ENCODE peak calls at places on chromosome 22, in five cellular contexts. One of them, this sample, is unnamed.

GRCh38 chr22:39431821-39432251 is 25.0 kb upstream of the MGAT3 start:
- DNase-seq in colonic mucosa: no peak
- DNase-seq in ELR: no peak
- DNase-seq in activated T-cell treated with anti-CD3 and anti-CD28 coated beads for 24 hours: no peak
- DNase-seq in NT2/D1: no peak
- DNase-seq in this sample: no peak

GRCh38 chr22:47225931-47226633 is 463.6 kb downstream of the TBC1D22A start:
- DNase-seq in NT2/D1: no peak
- DNase-seq in colonic mucosa: no peak
- DNase-seq in ELR: no peak
- DNase-seq in activated T-cell treated with anti-CD3 and anti-CD28 coated beads for 24 hours: no peak
- DNase-seq in this sample: no peak

GRCh38 chr22:20203142-20204099 is 52.6 kb upstream of the CCDC188 start:
- DNase-seq in NT2/D1: peak; percentile 64
- DNase-seq in activated T-cell treated with anti-CD3 and anti-CD28 coated beads for 24 hours: no peak
- DNase-seq in colonic mucosa: no peak
- DNase-seq in ELR: peak; percentile 67
- DNase-seq in this sample: peak; percentile 69

GRCh38 chr22:17269607-17270261 is 50.5 kb upstream of the ADA2 start:
- DNase-seq in ELR: no peak
- DNase-seq in colonic mucosa: peak; percentile 61
- DNase-seq in NT2/D1: no peak
- DNase-seq in activated T-cell treated with anti-CD3 and anti-CD28 coated beads for 24 hours: no peak
- DNase-seq in this sample: no peak

GRCh38 chr22:30398685-30399680 is 2.2 kb downstream of the SEC14L2 start:
- DNase-seq in colonic mucosa: no peak
- DNase-seq in activated T-cell treated with anti-CD3 and anti-CD28 coated beads for 24 hours: no peak
- DNase-seq in NT2/D1: no peak
- DNase-seq in ELR: no peak
- DNase-seq in this sample: no peak

GRCh38 chr22:23705358-23705757 is 14.5 kb downstream of the RGL4 start:
- DNase-seq in ELR: no peak
- DNase-seq in NT2/D1: no peak
- DNase-seq in colonic mucosa: no peak
- DNase-seq in activated T-cell treated with anti-CD3 and anti-CD28 coated beads for 24 hours: peak; percentile 23
- DNase-seq in this sample: no peak

GRCh38 chr22:30310881-30311771 is 15.6 kb downstream of the TBC1D10A start:
- DNase-seq in ELR: peak; percentile 29
- DNase-seq in activated T-cell treated with anti-CD3 and anti-CD28 coated beads for 24 hours: no peak
- DNase-seq in colonic mucosa: peak; percentile 83
- DNase-seq in NT2/D1: no peak
- DNase-seq in this sample: peak; percentile 94

GRCh38 chr22:37427711-37428635 is 694 bp upstream of the ELFN2 start:
- DNase-seq in NT2/D1: no peak
- DNase-seq in ELR: no peak
- DNase-seq in colonic mucosa: no peak
- DNase-seq in activated T-cell treated with anti-CD3 and anti-CD28 coated beads for 24 hours: no peak
- DNase-seq in this sample: no peak

GRCh38 chr22:31378123-31378522 is 21.3 kb upstream of the DRG1 start:
- DNase-seq in ELR: no peak
- DNase-seq in colonic mucosa: no peak
- DNase-seq in activated T-cell treated with anti-CD3 and anti-CD28 coated beads for 24 hours: no peak
- DNase-seq in NT2/D1: no peak
- DNase-seq in this sample: no peak

GRCh38 chr22:23060612-23061400 is 9.5 kb upstream of the GNAZ start:
- DNase-seq in ELR: no peak
- DNase-seq in activated T-cell treated with anti-CD3 and anti-CD28 coated beads for 24 hours: no peak
- DNase-seq in colonic mucosa: peak; percentile 14
- DNase-seq in NT2/D1: no peak
- DNase-seq in this sample: no peak

GRCh38 chr22:35742342-35743100 is 24.8 kb downstream of the APOL5 start:
- DNase-seq in colonic mucosa: no peak
- DNase-seq in NT2/D1: no peak
- DNase-seq in activated T-cell treated with anti-CD3 and anti-CD28 coated beads for 24 hours: no peak
- DNase-seq in ELR: peak; percentile 88
- DNase-seq in this sample: no peak

GRCh38 chr22:42700901-42701300 is 19.8 kb downstream of the A4GALT start:
- DNase-seq in colonic mucosa: no peak
- DNase-seq in activated T-cell treated with anti-CD3 and anti-CD28 coated beads for 24 hours: no peak
- DNase-seq in NT2/D1: no peak
- DNase-seq in ELR: no peak
- DNase-seq in this sample: no peak

GRCh38 chr22:37464181-37464580 is 22.0 kb downstream of the MFNG start:
- DNase-seq in ELR: peak; percentile 53
- DNase-seq in activated T-cell treated with anti-CD3 and anti-CD28 coated beads for 24 hours: no peak
- DNase-seq in NT2/D1: no peak
- DNase-seq in colonic mucosa: no peak
- DNase-seq in this sample: no peak

GRCh38 chr22:45907378-45907777 is 69.6 kb downstream of the WNT7B start:
- DNase-seq in activated T-cell treated with anti-CD3 and anti-CD28 coated beads for 24 hours: no peak
- DNase-seq in NT2/D1: no peak
- DNase-seq in ELR: no peak
- DNase-seq in colonic mucosa: no peak
- DNase-seq in this sample: no peak

GRCh38 chr22:47782461-47783075 is 1020.1 kb downstream of the TBC1D22A start:
- DNase-seq in NT2/D1: no peak
- DNase-seq in ELR: no peak
- DNase-seq in colonic mucosa: no peak
- DNase-seq in activated T-cell treated with anti-CD3 and anti-CD28 coated beads for 24 hours: no peak
- DNase-seq in this sample: no peak

GRCh38 chr22:38467904-38468760 is at the start of gene KDELR3:
- DNase-seq in activated T-cell treated with anti-CD3 and anti-CD28 coated beads for 24 hours: peak; percentile 36
- DNase-seq in ELR: peak; percentile 85
- DNase-seq in NT2/D1: no peak
- DNase-seq in colonic mucosa: peak; percentile 72
- DNase-seq in this sample: peak; percentile 66

GRCh38 chr22:19873960-19874306 is 19.3 kb upstream of the GNB1L start:
- DNase-seq in activated T-cell treated with anti-CD3 and anti-CD28 coated beads for 24 hours: no peak
- DNase-seq in ELR: no peak
- DNase-seq in NT2/D1: no peak
- DNase-seq in colonic mucosa: peak; percentile 18
- DNase-seq in this sample: no peak

GRCh38 chr22:23894710-23895598 is 771 bp downstream of the MIF start:
- DNase-seq in ELR: peak; percentile 90
- DNase-seq in colonic mucosa: peak; percentile 85
- DNase-seq in activated T-cell treated with anti-CD3 and anti-CD28 coated beads for 24 hours: peak; percentile 58
- DNase-seq in NT2/D1: peak; percentile 59
- DNase-seq in this sample: peak; percentile 79

GRCh38 chr22:37183432-37184379 is 4.3 kb downstream of the C1QTNF6 start:
- DNase-seq in activated T-cell treated with anti-CD3 and anti-CD28 coated beads for 24 hours: no peak
- DNase-seq in colonic mucosa: no peak
- DNase-seq in NT2/D1: no peak
- DNase-seq in ELR: no peak
- DNase-seq in this sample: no peak

GRCh38 chr22:32407936-32408335 is 4.1 kb downstream of the RTCB start:
- DNase-seq in NT2/D1: no peak
- DNase-seq in ELR: no peak
- DNase-seq in activated T-cell treated with anti-CD3 and anti-CD28 coated beads for 24 hours: no peak
- DNase-seq in colonic mucosa: no peak
- DNase-seq in this sample: no peak

GRCh38 chr22:42114721-42115120 is 15.9 kb downstream of the CYP2D6 start:
- DNase-seq in ELR: peak; percentile 60
- DNase-seq in NT2/D1: no peak
- DNase-seq in activated T-cell treated with anti-CD3 and anti-CD28 coated beads for 24 hours: no peak
- DNase-seq in colonic mucosa: no peak
- DNase-seq in this sample: peak; percentile 49

GRCh38 chr22:49550766-49551362 is 276.8 kb downstream of the BRD1 start:
- DNase-seq in activated T-cell treated with anti-CD3 and anti-CD28 coated beads for 24 hours: no peak
- DNase-seq in ELR: no peak
- DNase-seq in colonic mucosa: no peak
- DNase-seq in NT2/D1: no peak
- DNase-seq in this sample: no peak

GRCh38 chr22:44147821-44148574 is 32.7 kb upstream of the PARVG start:
- DNase-seq in NT2/D1: peak; percentile 90
- DNase-seq in colonic mucosa: no peak
- DNase-seq in activated T-cell treated with anti-CD3 and anti-CD28 coated beads for 24 hours: no peak
- DNase-seq in ELR: no peak
- DNase-seq in this sample: no peak

GRCh38 chr22:38074181-38075104 is 9.5 kb downstream of the SLC16A8 start:
- DNase-seq in NT2/D1: no peak
- DNase-seq in colonic mucosa: no peak
- DNase-seq in activated T-cell treated with anti-CD3 and anti-CD28 coated beads for 24 hours: no peak
- DNase-seq in ELR: no peak
- DNase-seq in this sample: no peak

GRCh38 chr22:39291501-39291900 is 27.9 kb downstream of the RPL3 start:
- DNase-seq in NT2/D1: no peak
- DNase-seq in colonic mucosa: no peak
- DNase-seq in activated T-cell treated with anti-CD3 and anti-CD28 coated beads for 24 hours: no peak
- DNase-seq in ELR: no peak
- DNase-seq in this sample: no peak

GRCh38 chr22:19059481-19060278 is 62.5 kb downstream of the DGCR2 start:
- DNase-seq in ELR: no peak
- DNase-seq in colonic mucosa: no peak
- DNase-seq in NT2/D1: no peak
- DNase-seq in activated T-cell treated with anti-CD3 and anti-CD28 coated beads for 24 hours: no peak
- DNase-seq in this sample: no peak

GRCh38 chr22:27541831-27542230 is 259.7 kb downstream of the MN1 start:
- DNase-seq in activated T-cell treated with anti-CD3 and anti-CD28 coated beads for 24 hours: no peak
- DNase-seq in NT2/D1: no peak
- DNase-seq in ELR: no peak
- DNase-seq in colonic mucosa: no peak
- DNase-seq in this sample: no peak

This sample was measured in body of pancreas.